ENCODE peak calls at places on chromosomes 7 and 10, in ten cellular contexts. One of them, this sample, is unnamed.

GRCh38 chr10:3787816-3788215 is 2.8 kb upstream of the KLF6 start:
- DNase-seq in substantia nigra: no peak
- DNase-seq in Kasumi-1: no peak
- DNase-seq in foreskin fibroblast: no peak
- DNase-seq in stimulated activated CD8-positive, alpha-beta memory T cell treated with anti-CD3 and anti-CD28 coated beads, Interleukin-12 subunit alpha, Interleukin-12 subunit beta, amount 100 ng/mL, for 1 hour: no peak
- DNase-seq in NCI-H1105 treated with DMSO at 0.1 percent for 48 hours: no peak
- DNase-seq in tibial nerve: no peak
- DNase-seq in Karpas-422: no peak
- DNase-seq in spleen: no peak
- DNase-seq in NT2/D1: no peak
- DNase-seq in this sample: no peak

GRCh38 chr10:97333351-97333600 is 1.3 kb downstream of the FRAT2 start:
- DNase-seq in NCI-H1105 treated with DMSO at 0.1 percent for 48 hours: peak; percentile 7
- DNase-seq in Kasumi-1: peak; percentile 86
- DNase-seq in stimulated activated CD8-positive, alpha-beta memory T cell treated with anti-CD3 and anti-CD28 coated beads, Interleukin-12 subunit alpha, Interleukin-12 subunit beta, amount 100 ng/mL, for 1 hour: no peak
- DNase-seq in substantia nigra: no peak
- DNase-seq in foreskin fibroblast: no peak
- DNase-seq in spleen: no peak
- DNase-seq in tibial nerve: no peak
- DNase-seq in NT2/D1: no peak
- DNase-seq in Karpas-422: no peak
- DNase-seq in this sample: peak; percentile 86

GRCh38 chr7:2717293-2717904 is 29.4 kb downstream of the AMZ1 start:
- DNase-seq in Karpas-422: peak; percentile 32
- DNase-seq in substantia nigra: no peak
- DNase-seq in spleen: peak; percentile 83
- DNase-seq in tibial nerve: no peak
- DNase-seq in stimulated activated CD8-positive, alpha-beta memory T cell treated with anti-CD3 and anti-CD28 coated beads, Interleukin-12 subunit alpha, Interleukin-12 subunit beta, amount 100 ng/mL, for 1 hour: no peak
- DNase-seq in Kasumi-1: no peak
- DNase-seq in NT2/D1: no peak
- DNase-seq in NCI-H1105 treated with DMSO at 0.1 percent for 48 hours: no peak
- DNase-seq in foreskin fibroblast: no peak
- DNase-seq in this sample: peak; percentile 53

GRCh38 chr10:33381897-33382578 is 47.6 kb upstream of the NRP1 start:
- DNase-seq in foreskin fibroblast: peak; percentile 97
- DNase-seq in substantia nigra: no peak
- DNase-seq in NT2/D1: no peak
- DNase-seq in NCI-H1105 treated with DMSO at 0.1 percent for 48 hours: no peak
- DNase-seq in spleen: no peak
- DNase-seq in stimulated activated CD8-positive, alpha-beta memory T cell treated with anti-CD3 and anti-CD28 coated beads, Interleukin-12 subunit alpha, Interleukin-12 subunit beta, amount 100 ng/mL, for 1 hour: no peak
- DNase-seq in Karpas-422: no peak
- DNase-seq in tibial nerve: no peak
- DNase-seq in Kasumi-1: no peak
- DNase-seq in this sample: no peak

GRCh38 chr10:129277804-129278203 is 189.2 kb upstream of the MGMT start:
- DNase-seq in spleen: no peak
- DNase-seq in Karpas-422: no peak
- DNase-seq in foreskin fibroblast: no peak
- DNase-seq in NCI-H1105 treated with DMSO at 0.1 percent for 48 hours: no peak
- DNase-seq in stimulated activated CD8-positive, alpha-beta memory T cell treated with anti-CD3 and anti-CD28 coated beads, Interleukin-12 subunit alpha, Interleukin-12 subunit beta, amount 100 ng/mL, for 1 hour: no peak
- DNase-seq in substantia nigra: no peak
- DNase-seq in tibial nerve: no peak
- DNase-seq in NT2/D1: no peak
- DNase-seq in Kasumi-1: no peak
- DNase-seq in this sample: no peak

GRCh38 chr10:26438534-26439269 is 561 bp downstream of the APBB1IP start:
- DNase-seq in spleen: peak; percentile 94
- DNase-seq in substantia nigra: no peak
- DNase-seq in stimulated activated CD8-positive, alpha-beta memory T cell treated with anti-CD3 and anti-CD28 coated beads, Interleukin-12 subunit alpha, Interleukin-12 subunit beta, amount 100 ng/mL, for 1 hour: peak; percentile 59
- DNase-seq in tibial nerve: no peak
- DNase-seq in Karpas-422: peak; percentile 85
- DNase-seq in Kasumi-1: peak; percentile 77
- DNase-seq in NT2/D1: no peak
- DNase-seq in NCI-H1105 treated with DMSO at 0.1 percent for 48 hours: no peak
- DNase-seq in foreskin fibroblast: no peak
- DNase-seq in this sample: no peak

GRCh38 chr10:22712959-22713852 is 1.2 kb downstream of the PIP4K2A start:
- DNase-seq in stimulated activated CD8-positive, alpha-beta memory T cell treated with anti-CD3 and anti-CD28 coated beads, Interleukin-12 subunit alpha, Interleukin-12 subunit beta, amount 100 ng/mL, for 1 hour: no peak
- DNase-seq in NT2/D1: no peak
- DNase-seq in Kasumi-1: peak; percentile 41
- DNase-seq in substantia nigra: no peak
- DNase-seq in spleen: peak; percentile 92
- DNase-seq in foreskin fibroblast: peak; percentile 29
- DNase-seq in tibial nerve: peak; percentile 11
- DNase-seq in NCI-H1105 treated with DMSO at 0.1 percent for 48 hours: no peak
- DNase-seq in Karpas-422: no peak
- DNase-seq in this sample: peak; percentile 63

GRCh38 chr10:86170255-86171153 is 196.1 kb downstream of the GRID1 start:
- DNase-seq in spleen: peak; percentile 37
- DNase-seq in Kasumi-1: peak; percentile 97
- DNase-seq in NT2/D1: no peak
- DNase-seq in NCI-H1105 treated with DMSO at 0.1 percent for 48 hours: no peak
- DNase-seq in stimulated activated CD8-positive, alpha-beta memory T cell treated with anti-CD3 and anti-CD28 coated beads, Interleukin-12 subunit alpha, Interleukin-12 subunit beta, amount 100 ng/mL, for 1 hour: no peak
- DNase-seq in Karpas-422: peak; percentile 43
- DNase-seq in substantia nigra: no peak
- DNase-seq in tibial nerve: no peak
- DNase-seq in foreskin fibroblast: no peak
- DNase-seq in this sample: peak; percentile 63

GRCh38 chr10:132363921-132364593 is 32.1 kb downstream of the LRRC27 start:
- DNase-seq in NCI-H1105 treated with DMSO at 0.1 percent for 48 hours: no peak
- DNase-seq in stimulated activated CD8-positive, alpha-beta memory T cell treated with anti-CD3 and anti-CD28 coated beads, Interleukin-12 subunit alpha, Interleukin-12 subunit beta, amount 100 ng/mL, for 1 hour: no peak
- DNase-seq in tibial nerve: no peak
- DNase-seq in Kasumi-1: no peak
- DNase-seq in substantia nigra: no peak
- DNase-seq in NT2/D1: no peak
- DNase-seq in foreskin fibroblast: no peak
- DNase-seq in Karpas-422: peak; percentile 53
- DNase-seq in spleen: peak; percentile 41
- DNase-seq in this sample: peak; percentile 15

GRCh38 chr10:29681700-29682444 is 47.1 kb upstream of the SVIL start:
- DNase-seq in substantia nigra: no peak
- DNase-seq in NT2/D1: no peak
- DNase-seq in foreskin fibroblast: no peak
- DNase-seq in Karpas-422: no peak
- DNase-seq in NCI-H1105 treated with DMSO at 0.1 percent for 48 hours: no peak
- DNase-seq in tibial nerve: peak; percentile 22
- DNase-seq in stimulated activated CD8-positive, alpha-beta memory T cell treated with anti-CD3 and anti-CD28 coated beads, Interleukin-12 subunit alpha, Interleukin-12 subunit beta, amount 100 ng/mL, for 1 hour: peak; percentile 33
- DNase-seq in Kasumi-1: peak; percentile 100
- DNase-seq in spleen: peak; percentile 88
- DNase-seq in this sample: peak; percentile 2

GRCh38 chr10:130203626-130204025 is 67.4 kb downstream of the GLRX3 start:
- DNase-seq in tibial nerve: no peak
- DNase-seq in NT2/D1: no peak
- DNase-seq in substantia nigra: no peak
- DNase-seq in stimulated activated CD8-positive, alpha-beta memory T cell treated with anti-CD3 and anti-CD28 coated beads, Interleukin-12 subunit alpha, Interleukin-12 subunit beta, amount 100 ng/mL, for 1 hour: no peak
- DNase-seq in Karpas-422: no peak
- DNase-seq in NCI-H1105 treated with DMSO at 0.1 percent for 48 hours: no peak
- DNase-seq in spleen: peak; percentile 58
- DNase-seq in foreskin fibroblast: no peak
- DNase-seq in Kasumi-1: no peak
- DNase-seq in this sample: no peak

GRCh38 chr7:126667742-126668366 is 584.9 kb downstream of the GRM8 start:
- DNase-seq in tibial nerve: no peak
- DNase-seq in substantia nigra: no peak
- DNase-seq in foreskin fibroblast: no peak
- DNase-seq in NT2/D1: no peak
- DNase-seq in stimulated activated CD8-positive, alpha-beta memory T cell treated with anti-CD3 and anti-CD28 coated beads, Interleukin-12 subunit alpha, Interleukin-12 subunit beta, amount 100 ng/mL, for 1 hour: no peak
- DNase-seq in NCI-H1105 treated with DMSO at 0.1 percent for 48 hours: no peak
- DNase-seq in Kasumi-1: no peak
- DNase-seq in Karpas-422: no peak
- DNase-seq in spleen: no peak
- DNase-seq in this sample: no peak

GRCh38 chr10:70265032-70265689 is 18.6 kb downstream of the NPFFR1 start:
- DNase-seq in substantia nigra: no peak
- DNase-seq in stimulated activated CD8-positive, alpha-beta memory T cell treated with anti-CD3 and anti-CD28 coated beads, Interleukin-12 subunit alpha, Interleukin-12 subunit beta, amount 100 ng/mL, for 1 hour: no peak
- DNase-seq in NT2/D1: no peak
- DNase-seq in Kasumi-1: no peak
- DNase-seq in Karpas-422: peak; percentile 87
- DNase-seq in spleen: no peak
- DNase-seq in foreskin fibroblast: no peak
- DNase-seq in NCI-H1105 treated with DMSO at 0.1 percent for 48 hours: no peak
- DNase-seq in tibial nerve: no peak
- DNase-seq in this sample: peak; percentile 31

GRCh38 chr7:55132890-55133551 is 114.2 kb downstream of the EGFR start:
- DNase-seq in NT2/D1: no peak
- DNase-seq in substantia nigra: no peak
- DNase-seq in foreskin fibroblast: peak; percentile 100
- DNase-seq in Karpas-422: no peak
- DNase-seq in stimulated activated CD8-positive, alpha-beta memory T cell treated with anti-CD3 and anti-CD28 coated beads, Interleukin-12 subunit alpha, Interleukin-12 subunit beta, amount 100 ng/mL, for 1 hour: no peak
- DNase-seq in spleen: no peak
- DNase-seq in NCI-H1105 treated with DMSO at 0.1 percent for 48 hours: no peak
- DNase-seq in Kasumi-1: no peak
- DNase-seq in tibial nerve: peak; percentile 69
- DNase-seq in this sample: no peak

GRCh38 chr10:45278860-45279498 is 36.4 kb downstream of the OR13A1 start:
- DNase-seq in Kasumi-1: no peak
- DNase-seq in spleen: no peak
- DNase-seq in NT2/D1: no peak
- DNase-seq in NCI-H1105 treated with DMSO at 0.1 percent for 48 hours: no peak
- DNase-seq in Karpas-422: no peak
- DNase-seq in tibial nerve: no peak
- DNase-seq in substantia nigra: no peak
- DNase-seq in foreskin fibroblast: no peak
- DNase-seq in stimulated activated CD8-positive, alpha-beta memory T cell treated with anti-CD3 and anti-CD28 coated beads, Interleukin-12 subunit alpha, Interleukin-12 subunit beta, amount 100 ng/mL, for 1 hour: no peak
- DNase-seq in this sample: peak; percentile 88

GRCh38 chr10:44384601-44385422 is at the start of gene CXCL12:
- DNase-seq in Kasumi-1: no peak
- DNase-seq in foreskin fibroblast: peak; percentile 18
- DNase-seq in NCI-H1105 treated with DMSO at 0.1 percent for 48 hours: no peak
- DNase-seq in Karpas-422: no peak
- DNase-seq in substantia nigra: no peak
- DNase-seq in tibial nerve: no peak
- DNase-seq in NT2/D1: no peak
- DNase-seq in stimulated activated CD8-positive, alpha-beta memory T cell treated with anti-CD3 and anti-CD28 coated beads, Interleukin-12 subunit alpha, Interleukin-12 subunit beta, amount 100 ng/mL, for 1 hour: no peak
- DNase-seq in spleen: peak; percentile 80
- DNase-seq in this sample: no peak

GRCh38 chr7:91264924-91265681 is 870 bp downstream of the FZD1 start:
- DNase-seq in Kasumi-1: peak; percentile 48
- DNase-seq in tibial nerve: peak; percentile 17
- DNase-seq in spleen: peak; percentile 82
- DNase-seq in foreskin fibroblast: peak; percentile 71
- DNase-seq in substantia nigra: peak; percentile 13
- DNase-seq in NT2/D1: peak; percentile 32
- DNase-seq in Karpas-422: peak; percentile 89
- DNase-seq in NCI-H1105 treated with DMSO at 0.1 percent for 48 hours: peak; percentile 68
- DNase-seq in stimulated activated CD8-positive, alpha-beta memory T cell treated with anti-CD3 and anti-CD28 coated beads, Interleukin-12 subunit alpha, Interleukin-12 subunit beta, amount 100 ng/mL, for 1 hour: no peak
- DNase-seq in this sample: no peak

GRCh38 chr10:70931168-70931805 is 42.9 kb upstream of the PCBD1 start:
- DNase-seq in NCI-H1105 treated with DMSO at 0.1 percent for 48 hours: no peak
- DNase-seq in substantia nigra: no peak
- DNase-seq in Karpas-422: no peak
- DNase-seq in spleen: no peak
- DNase-seq in tibial nerve: no peak
- DNase-seq in foreskin fibroblast: no peak
- DNase-seq in NT2/D1: no peak
- DNase-seq in Kasumi-1: no peak
- DNase-seq in stimulated activated CD8-positive, alpha-beta memory T cell treated with anti-CD3 and anti-CD28 coated beads, Interleukin-12 subunit alpha, Interleukin-12 subunit beta, amount 100 ng/mL, for 1 hour: no peak
- DNase-seq in this sample: no peak

GRCh38 chr7:138868711-138869110 is 70.7 kb upstream of the ATP6V0A4 start:
- DNase-seq in NCI-H1105 treated with DMSO at 0.1 percent for 48 hours: no peak
- DNase-seq in substantia nigra: no peak
- DNase-seq in spleen: no peak
- DNase-seq in Karpas-422: no peak
- DNase-seq in tibial nerve: no peak
- DNase-seq in foreskin fibroblast: no peak
- DNase-seq in Kasumi-1: no peak
- DNase-seq in NT2/D1: no peak
- DNase-seq in stimulated activated CD8-positive, alpha-beta memory T cell treated with anti-CD3 and anti-CD28 coated beads, Interleukin-12 subunit alpha, Interleukin-12 subunit beta, amount 100 ng/mL, for 1 hour: no peak
- DNase-seq in this sample: no peak

GRCh38 chr10:119208553-119208940 is 1.2 kb downstream of the GRK5 start:
- DNase-seq in stimulated activated CD8-positive, alpha-beta memory T cell treated with anti-CD3 and anti-CD28 coated beads, Interleukin-12 subunit alpha, Interleukin-12 subunit beta, amount 100 ng/mL, for 1 hour: no peak
- DNase-seq in tibial nerve: no peak
- DNase-seq in Karpas-422: peak; percentile 48
- DNase-seq in NT2/D1: no peak
- DNase-seq in spleen: no peak
- DNase-seq in foreskin fibroblast: no peak
- DNase-seq in substantia nigra: no peak
- DNase-seq in NCI-H1105 treated with DMSO at 0.1 percent for 48 hours: no peak
- DNase-seq in Kasumi-1: no peak
- DNase-seq in this sample: no peak

GRCh38 chr10:76001019-76001418 is 569.6 kb downstream of the LRMDA start:
- DNase-seq in stimulated activated CD8-positive, alpha-beta memory T cell treated with anti-CD3 and anti-CD28 coated beads, Interleukin-12 subunit alpha, Interleukin-12 subunit beta, amount 100 ng/mL, for 1 hour: no peak
- DNase-seq in NT2/D1: no peak
- DNase-seq in tibial nerve: no peak
- DNase-seq in foreskin fibroblast: no peak
- DNase-seq in NCI-H1105 treated with DMSO at 0.1 percent for 48 hours: no peak
- DNase-seq in Karpas-422: no peak
- DNase-seq in substantia nigra: no peak
- DNase-seq in spleen: no peak
- DNase-seq in Kasumi-1: no peak
- DNase-seq in this sample: no peak

GRCh38 chr7:12300415-12300814 is 89.3 kb downstream of the TMEM106B start:
- DNase-seq in foreskin fibroblast: no peak
- DNase-seq in Karpas-422: no peak
- DNase-seq in NCI-H1105 treated with DMSO at 0.1 percent for 48 hours: no peak
- DNase-seq in spleen: no peak
- DNase-seq in NT2/D1: no peak
- DNase-seq in stimulated activated CD8-positive, alpha-beta memory T cell treated with anti-CD3 and anti-CD28 coated beads, Interleukin-12 subunit alpha, Interleukin-12 subunit beta, amount 100 ng/mL, for 1 hour: no peak
- DNase-seq in Kasumi-1: no peak
- DNase-seq in substantia nigra: no peak
- DNase-seq in tibial nerve: no peak
- DNase-seq in this sample: no peak

GRCh38 chr10:36188461-36188860 is 546.4 kb upstream of the FZD8 start:
- DNase-seq in substantia nigra: no peak
- DNase-seq in tibial nerve: no peak
- DNase-seq in NCI-H1105 treated with DMSO at 0.1 percent for 48 hours: peak; percentile 43
- DNase-seq in spleen: no peak
- DNase-seq in NT2/D1: no peak
- DNase-seq in stimulated activated CD8-positive, alpha-beta memory T cell treated with anti-CD3 and anti-CD28 coated beads, Interleukin-12 subunit alpha, Interleukin-12 subunit beta, amount 100 ng/mL, for 1 hour: no peak
- DNase-seq in Karpas-422: no peak
- DNase-seq in foreskin fibroblast: no peak
- DNase-seq in Kasumi-1: no peak
- DNase-seq in this sample: no peak

GRCh38 chr7:46396501-46396900 is 475.4 kb upstream of the IGFBP3 start:
- DNase-seq in Kasumi-1: no peak
- DNase-seq in Karpas-422: no peak
- DNase-seq in NT2/D1: no peak
- DNase-seq in NCI-H1105 treated with DMSO at 0.1 percent for 48 hours: no peak
- DNase-seq in substantia nigra: no peak
- DNase-seq in spleen: no peak
- DNase-seq in tibial nerve: peak; percentile 22
- DNase-seq in stimulated activated CD8-positive, alpha-beta memory T cell treated with anti-CD3 and anti-CD28 coated beads, Interleukin-12 subunit alpha, Interleukin-12 subunit beta, amount 100 ng/mL, for 1 hour: no peak
- DNase-seq in foreskin fibroblast: peak; percentile 4
- DNase-seq in this sample: no peak

GRCh38 chr7:30001953-30002352 is 12.4 kb upstream of the SCRN1 start:
- DNase-seq in foreskin fibroblast: no peak
- DNase-seq in NCI-H1105 treated with DMSO at 0.1 percent for 48 hours: no peak
- DNase-seq in substantia nigra: no peak
- DNase-seq in Karpas-422: no peak
- DNase-seq in spleen: no peak
- DNase-seq in NT2/D1: no peak
- DNase-seq in tibial nerve: no peak
- DNase-seq in stimulated activated CD8-positive, alpha-beta memory T cell treated with anti-CD3 and anti-CD28 coated beads, Interleukin-12 subunit alpha, Interleukin-12 subunit beta, amount 100 ng/mL, for 1 hour: no peak
- DNase-seq in Kasumi-1: no peak
- DNase-seq in this sample: no peak

GRCh38 chr10:119517235-119518141 is 25.0 kb downstream of the RGS10 start:
- DNase-seq in foreskin fibroblast: peak; percentile 22
- DNase-seq in Karpas-422: peak; percentile 61
- DNase-seq in tibial nerve: peak; percentile 40
- DNase-seq in NCI-H1105 treated with DMSO at 0.1 percent for 48 hours: no peak
- DNase-seq in Kasumi-1: peak; percentile 94
- DNase-seq in NT2/D1: no peak
- DNase-seq in substantia nigra: no peak
- DNase-seq in stimulated activated CD8-positive, alpha-beta memory T cell treated with anti-CD3 and anti-CD28 coated beads, Interleukin-12 subunit alpha, Interleukin-12 subunit beta, amount 100 ng/mL, for 1 hour: no peak
- DNase-seq in spleen: peak; percentile 85
- DNase-seq in this sample: peak; percentile 94

GRCh38 chr7:138017992-138018391 is 16.1 kb upstream of the CREB3L2 start:
- DNase-seq in NT2/D1: no peak
- DNase-seq in spleen: no peak
- DNase-seq in tibial nerve: no peak
- DNase-seq in foreskin fibroblast: no peak
- DNase-seq in substantia nigra: no peak
- DNase-seq in Karpas-422: no peak
- DNase-seq in Kasumi-1: no peak
- DNase-seq in NCI-H1105 treated with DMSO at 0.1 percent for 48 hours: no peak
- DNase-seq in stimulated activated CD8-positive, alpha-beta memory T cell treated with anti-CD3 and anti-CD28 coated beads, Interleukin-12 subunit alpha, Interleukin-12 subunit beta, amount 100 ng/mL, for 1 hour: no peak
- DNase-seq in this sample: no peak

GRCh38 chr10:3858051-3858845 is 73.2 kb upstream of the KLF6 start:
- DNase-seq in foreskin fibroblast: no peak
- DNase-seq in NT2/D1: no peak
- DNase-seq in Karpas-422: peak; percentile 2
- DNase-seq in substantia nigra: no peak
- DNase-seq in NCI-H1105 treated with DMSO at 0.1 percent for 48 hours: no peak
- DNase-seq in Kasumi-1: no peak
- DNase-seq in spleen: no peak
- DNase-seq in stimulated activated CD8-positive, alpha-beta memory T cell treated with anti-CD3 and anti-CD28 coated beads, Interleukin-12 subunit alpha, Interleukin-12 subunit beta, amount 100 ng/mL, for 1 hour: no peak
- DNase-seq in tibial nerve: no peak
- DNase-seq in this sample: no peak

This sample was measured in OCI-M1.